ENCODE peak calls at places on chromosome 14, in four cellular contexts. One of them, this sample, is unnamed.
A peak's percentile ranks its signal among the peaks of the same experiment; 100 is the strongest.

GRCh38 chr14:105430535-105430934 is 10.9 kb downstream of the MTA1 start:
- DNase-seq in GM12878: no peak
- DNase-seq in HEK293T: no peak
- DNase-seq in HepG2: no peak
- DNase-seq in this sample: no peak

GRCh38 chr14:73784065-73784987 is 67.3 kb upstream of the PTGR2 start:
- DNase-seq in GM12878: no peak
- DNase-seq in HEK293T: no peak
- DNase-seq in HepG2: no peak
- DNase-seq in this sample: no peak

GRCh38 chr14:30949651-30950050 is 75.3 kb downstream of the COCH start:
- DNase-seq in HEK293T: no peak
- DNase-seq in HepG2: no peak
- DNase-seq in GM12878: no peak
- DNase-seq in this sample: no peak

GRCh38 chr14:63174760-63175191 is 29.5 kb upstream of the RHOJ start:
- DNase-seq in GM12878: no peak
- DNase-seq in HEK293T: peak; percentile 51
- DNase-seq in HepG2: peak; percentile 45
- DNase-seq in this sample: peak; percentile 9

GRCh38 chr14:73732006-73732405 is 17.8 kb upstream of the PNMA1 start:
- DNase-seq in GM12878: no peak
- DNase-seq in HEK293T: no peak
- DNase-seq in HepG2: no peak
- DNase-seq in this sample: no peak

GRCh38 chr14:54285030-54285429 is 111.8 kb upstream of the CDKN3 start:
- DNase-seq in GM12878: no peak
- DNase-seq in HEK293T: no peak
- DNase-seq in HepG2: no peak
- DNase-seq in this sample: no peak

GRCh38 chr14:92990456-92991430 is 67.8 kb downstream of the CHGA start:
- DNase-seq in HepG2: no peak
- DNase-seq in GM12878: no peak
- DNase-seq in HEK293T: no peak
- DNase-seq in this sample: no peak

GRCh38 chr14:35405304-35405996 is 901 bp upstream of the NFKBIA start:
- DNase-seq in HEK293T: no peak
- DNase-seq in HepG2: peak; percentile 57
- DNase-seq in GM12878: no peak
- DNase-seq in this sample: no peak

GRCh38 chr14:90139199-90139598 is 77.4 kb downstream of the KCNK13 start:
- DNase-seq in GM12878: no peak
- DNase-seq in HEK293T: no peak
- DNase-seq in HepG2: no peak
- DNase-seq in this sample: no peak

GRCh38 chr14:83838221-83838620 is 1691.7 kb upstream of the FLRT2 start:
- DNase-seq in HepG2: no peak
- DNase-seq in HEK293T: no peak
- DNase-seq in GM12878: no peak
- DNase-seq in this sample: no peak

GRCh38 chr14:94213741-94214140 is 39.6 kb downstream of the PPP4R4 start:
- DNase-seq in GM12878: no peak
- DNase-seq in HEK293T: no peak
- DNase-seq in HepG2: no peak
- DNase-seq in this sample: no peak

GRCh38 chr14:73744175-73744867 is 30.1 kb upstream of the PNMA1 start:
- DNase-seq in HepG2: no peak
- DNase-seq in GM12878: no peak
- DNase-seq in HEK293T: no peak
- DNase-seq in this sample: no peak

GRCh38 chr14:50829472-50830043 is 1.4 kb downstream of the NIN start:
- DNase-seq in HEK293T: no peak
- DNase-seq in HepG2: no peak
- DNase-seq in GM12878: no peak
- DNase-seq in this sample: no peak

GRCh38 chr14:52313493-52313881 is 625 bp upstream of the PTGER2 start:
- DNase-seq in HepG2: no peak
- DNase-seq in HEK293T: no peak
- DNase-seq in GM12878: no peak
- DNase-seq in this sample: no peak

GRCh38 chr14:92348154-92348553 is 25.2 kb downstream of the SLC24A4 start:
- DNase-seq in HEK293T: no peak
- DNase-seq in HepG2: peak; percentile 84
- DNase-seq in GM12878: no peak
- DNase-seq in this sample: no peak

GRCh38 chr14:99481745-99482099 is 513 bp downstream of the CCNK start:
- DNase-seq in HepG2: no peak
- DNase-seq in GM12878: no peak
- DNase-seq in HEK293T: no peak
- DNase-seq in this sample: no peak

GRCh38 chr14:71163842-71164500 is 256.7 kb downstream of the PCNX1 start:
- DNase-seq in HepG2: no peak
- DNase-seq in GM12878: no peak
- DNase-seq in HEK293T: no peak
- DNase-seq in this sample: no peak

GRCh38 chr14:71166434-71166833 is 259.2 kb downstream of the PCNX1 start:
- DNase-seq in HepG2: peak; percentile 57
- DNase-seq in HEK293T: peak; percentile 55
- DNase-seq in GM12878: no peak
- DNase-seq in this sample: no peak

GRCh38 chr14:71163050-71163841 is 256.0 kb downstream of the PCNX1 start:
- DNase-seq in HEK293T: no peak
- DNase-seq in HepG2: no peak
- DNase-seq in GM12878: no peak
- DNase-seq in this sample: no peak

GRCh38 chr14:71165650-71166049 is 258.4 kb downstream of the PCNX1 start:
- DNase-seq in GM12878: no peak
- DNase-seq in HepG2: no peak
- DNase-seq in HEK293T: no peak
- DNase-seq in this sample: no peak

GRCh38 chr14:71165121-71165574 is 257.9 kb downstream of the PCNX1 start:
- DNase-seq in HEK293T: no peak
- DNase-seq in HepG2: no peak
- DNase-seq in GM12878: no peak
- DNase-seq in this sample: peak; percentile 20
- TF ChIP-seq TARDBP in HEK293T: no peak
- TF ChIP-seq TARDBP in HepG2: no peak
- TF ChIP-seq TARDBP in GM12878: no peak
- TF ChIP-seq TARDBP in this sample: no peak

DNA sequence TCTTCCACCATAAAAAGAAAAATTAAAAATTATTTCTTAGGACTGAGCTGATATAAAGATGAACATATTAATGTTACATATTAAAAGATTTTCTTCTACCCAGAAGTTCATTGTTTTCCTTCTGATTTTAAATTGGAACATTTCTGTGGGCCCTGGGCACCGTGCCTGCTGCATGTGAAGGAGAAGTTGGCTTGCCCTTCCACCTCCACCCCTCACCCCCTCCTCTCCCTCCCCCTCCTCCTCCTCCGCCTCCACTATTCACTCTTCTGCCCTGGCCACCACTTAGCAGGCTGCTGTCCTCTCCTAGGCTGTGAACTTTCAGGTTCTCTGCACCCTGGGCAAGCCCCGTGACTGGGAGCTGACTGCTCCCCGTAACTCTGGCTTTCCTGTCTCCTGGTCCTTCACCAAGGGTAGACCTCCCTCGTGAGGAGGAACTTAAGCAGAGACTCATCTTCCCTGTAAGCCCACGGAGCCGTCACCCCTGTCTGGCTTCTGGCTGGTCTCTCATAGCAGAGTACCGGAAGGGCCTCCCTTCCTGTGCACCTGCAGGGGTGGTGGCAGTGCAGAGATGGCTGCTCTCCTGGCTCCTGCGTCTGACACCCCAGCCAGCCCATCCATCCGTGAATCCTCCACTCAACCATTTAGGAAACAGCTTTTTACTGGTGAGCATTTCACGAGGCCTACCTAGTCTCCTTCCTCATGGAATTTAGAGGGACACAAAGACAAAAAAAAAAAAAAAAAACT is 12.8 kb downstream of the TUNAR start:
- DNase-seq in HEK293T: no peak
- DNase-seq in HepG2: no peak
- DNase-seq in GM12878: peak; percentile 5
- DNase-seq in this sample: no peak
- TF ChIP-seq TARDBP in HEK293T: no peak
- TF ChIP-seq TARDBP in HepG2: no peak
- TF ChIP-seq TARDBP in GM12878: no peak
- TF ChIP-seq TARDBP in this sample: no peak

DNA sequence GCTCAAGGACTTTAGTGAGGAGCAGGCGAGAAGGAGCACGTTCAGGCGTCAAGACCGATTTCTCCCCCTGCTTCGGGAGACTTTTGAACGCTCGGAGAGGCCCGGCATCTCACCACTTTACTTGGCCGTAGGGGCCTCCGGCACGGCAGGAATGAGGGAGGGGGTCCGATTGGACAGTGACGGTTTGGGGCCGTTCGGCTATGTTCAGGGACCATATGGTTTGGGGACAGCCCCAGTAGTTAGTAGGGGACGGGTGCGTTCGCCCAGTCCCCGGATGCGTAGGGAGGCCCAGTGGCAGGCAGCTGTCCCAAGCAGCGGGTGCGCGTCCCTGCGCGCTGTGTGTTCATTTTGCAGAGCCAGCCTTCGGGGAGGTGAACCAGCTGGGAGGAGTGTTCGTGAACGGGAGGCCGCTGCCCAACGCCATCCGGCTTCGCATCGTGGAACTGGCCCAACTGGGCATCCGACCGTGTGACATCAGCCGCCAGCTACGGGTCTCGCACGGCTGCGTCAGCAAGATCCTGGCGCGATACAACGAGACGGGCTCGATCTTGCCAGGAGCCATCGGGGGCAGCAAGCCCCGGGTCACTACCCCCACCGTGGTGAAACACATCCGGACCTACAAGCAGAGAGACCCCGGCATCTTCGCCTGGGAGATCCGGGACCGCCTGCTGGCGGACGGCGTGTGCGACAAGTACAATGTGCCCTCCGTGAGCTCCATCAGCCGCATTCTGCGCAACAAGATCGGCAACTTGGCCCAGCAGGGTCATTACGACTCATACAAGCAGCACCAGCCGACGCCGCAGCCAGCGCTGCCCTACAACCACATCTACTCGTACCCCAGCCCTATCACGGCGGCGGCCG is 1.1 kb downstream of the PAX9 start:
- DNase-seq in HepG2: no peak
- DNase-seq in HEK293T: no peak
- DNase-seq in GM12878: no peak
- DNase-seq in this sample: peak; percentile 27
- TF ChIP-seq TARDBP in HepG2: no peak
- TF ChIP-seq TARDBP in HEK293T: no peak
- TF ChIP-seq TARDBP in GM12878: no peak
- TF ChIP-seq TARDBP in this sample: no peak

GRCh38 chr14:81453166-81453766 is 53.1 kb upstream of the STON2 start:
- DNase-seq in GM12878: no peak
- DNase-seq in HepG2: peak; percentile 47
- DNase-seq in HEK293T: peak; percentile 46
- DNase-seq in this sample: peak; percentile 48
- TF ChIP-seq TARDBP in GM12878: no peak
- TF ChIP-seq TARDBP in HepG2: no peak
- TF ChIP-seq TARDBP in HEK293T: no peak
- TF ChIP-seq TARDBP in this sample: no peak

GRCh38 chr14:104179564-104180129 is 41.3 kb downstream of the KIF26A start:
- DNase-seq in HepG2: no peak
- DNase-seq in GM12878: no peak
- DNase-seq in HEK293T: no peak
- DNase-seq in this sample: no peak

GRCh38 chr14:104183796-104184195 is 45.4 kb downstream of the KIF26A start:
- DNase-seq in HEK293T: no peak
- DNase-seq in GM12878: no peak
- DNase-seq in HepG2: no peak
- DNase-seq in this sample: no peak

GRCh38 chr14:104182857-104183425 is 44.6 kb downstream of the KIF26A start:
- DNase-seq in HepG2: no peak
- DNase-seq in GM12878: no peak
- DNase-seq in HEK293T: no peak
- DNase-seq in this sample: no peak

GRCh38 chr14:104180561-104181165 is 42.3 kb downstream of the KIF26A start:
- DNase-seq in HepG2: no peak
- DNase-seq in HEK293T: no peak
- DNase-seq in GM12878: no peak
- DNase-seq in this sample: no peak

DNA sequence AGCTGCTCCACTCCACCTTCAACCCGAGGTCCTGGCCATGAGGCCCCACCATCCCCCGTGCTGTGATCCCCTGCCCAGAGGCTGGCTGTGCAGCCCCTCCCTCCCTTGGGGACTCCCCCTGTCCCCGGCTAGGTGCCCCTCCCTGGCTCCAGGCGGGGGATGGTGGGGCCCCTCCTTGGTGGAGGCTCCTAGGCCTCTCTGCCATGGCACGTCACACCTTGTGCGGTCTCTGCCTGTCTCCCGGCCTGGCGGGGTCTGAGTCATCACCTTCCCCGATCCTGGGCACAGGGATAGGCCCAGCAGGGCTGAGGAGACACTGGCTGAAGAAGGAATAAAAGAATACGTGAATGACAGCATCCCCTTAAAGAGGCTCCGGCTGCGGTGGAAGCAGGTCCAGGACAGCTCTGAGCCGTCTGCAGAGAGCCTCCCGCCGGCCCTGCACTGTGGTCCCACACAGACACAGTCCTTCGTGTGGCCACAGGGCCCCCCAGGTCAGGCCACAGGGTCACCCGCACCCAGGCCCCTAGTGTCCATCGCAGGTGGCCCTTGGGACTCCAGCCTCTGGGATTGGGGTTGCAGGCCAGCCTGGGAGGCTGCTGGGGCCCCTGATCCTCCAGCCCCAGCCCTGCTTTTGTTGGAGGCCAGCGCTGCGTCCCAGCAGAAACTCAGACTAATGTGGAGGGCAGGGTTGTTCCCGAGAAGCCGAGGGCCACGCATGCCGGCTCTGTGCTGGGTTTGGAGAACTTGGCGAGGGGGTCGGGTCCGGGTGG is 43.6 kb downstream of the KIF26A start:
- DNase-seq in HepG2: no peak
- DNase-seq in GM12878: no peak
- DNase-seq in HEK293T: no peak
- DNase-seq in this sample: no peak
- TF ChIP-seq TARDBP in HepG2: no peak
- TF ChIP-seq TARDBP in GM12878: no peak
- TF ChIP-seq TARDBP in HEK293T: no peak
- TF ChIP-seq TARDBP in this sample: no peak

DNA sequence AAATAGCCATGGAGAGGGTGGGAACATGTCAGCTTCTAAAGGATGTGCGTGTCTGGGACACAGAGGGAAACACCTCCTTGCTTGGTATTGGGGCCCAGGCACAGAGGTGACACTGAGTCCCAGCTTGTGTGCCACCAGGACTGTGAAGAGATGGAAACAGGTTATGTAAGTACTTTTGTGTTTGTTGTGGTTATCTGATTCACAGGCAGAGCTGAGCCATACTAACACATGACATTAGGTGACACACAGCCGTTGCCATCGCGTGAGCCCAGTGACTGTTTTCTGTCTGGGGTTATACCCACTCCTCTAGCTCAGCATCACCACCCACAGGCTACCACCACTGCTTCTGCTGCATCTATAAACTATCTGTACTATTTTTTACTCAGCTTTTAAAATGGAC is 12.1 kb upstream of the FLVCR2 start:
- DNase-seq in GM12878: no peak
- DNase-seq in HEK293T: no peak
- DNase-seq in HepG2: no peak
- DNase-seq in this sample: no peak
- TF ChIP-seq TARDBP in GM12878: no peak
- TF ChIP-seq TARDBP in HEK293T: no peak
- TF ChIP-seq TARDBP in HepG2: no peak
- TF ChIP-seq TARDBP in this sample: no peak

GRCh38 chr14:97866186-97866585 is 1069.0 kb downstream of the VRK1 start:
- DNase-seq in HEK293T: no peak
- DNase-seq in GM12878: no peak
- DNase-seq in HepG2: no peak
- DNase-seq in this sample: no peak
- TF ChIP-seq TARDBP in HEK293T: no peak
- TF ChIP-seq TARDBP in GM12878: no peak
- TF ChIP-seq TARDBP in HepG2: no peak
- TF ChIP-seq TARDBP in this sample: no peak

GRCh38 chr14:31951638-31951964 is 125.5 kb upstream of the ARHGAP5 start:
- DNase-seq in GM12878: no peak
- DNase-seq in HepG2: no peak
- DNase-seq in HEK293T: no peak
- DNase-seq in this sample: no peak
- TF ChIP-seq TARDBP in GM12878: no peak
- TF ChIP-seq TARDBP in HepG2: no peak
- TF ChIP-seq TARDBP in HEK293T: no peak
- TF ChIP-seq TARDBP in this sample: no peak